ENCODE peak calls at places on chromosomes 1 and 21, in six cellular contexts. Z, H, I, S, B and E are unnamed samples.

GRCh38 chr1:168096296-168097165 is 40.2 kb downstream of the GPR161 start:
- DNase-seq in H (no peak), S (no peak), I (no peak), Z (no peak), B (no peak), E (no peak)

GRCh38 chr1:147534386-147534785 is 6.9 kb upstream of the BCL9 start:
- DNase-seq in B (no peak), I (no peak), Z (no peak), S (no peak), H (no peak), E (no peak)

GRCh38 chr1:61337037-61337436 is 254.7 kb downstream of the NFIA start:
- DNase-seq in B (peak; percentile 16), H (peak; percentile 41), Z (no peak), I (no peak), S (no peak), E (no peak)

GRCh38 chr1:56788588-56788987 is 30.6 kb downstream of the FYB2 start:
- DNase-seq in S (no peak), Z (no peak), H (no peak), I (no peak), B (peak; percentile 47), E (peak; percentile 87)

GRCh38 chr1:244394346-244394745 is 57.4 kb downstream of the ADSS2 start:
- DNase-seq in B (no peak), I (no peak), H (no peak), Z (no peak), S (no peak), E (no peak)

GRCh38 chr21:41885341-41886024 is 6.3 kb upstream of the PRDM15 start:
- DNase-seq in B (no peak), S (no peak), Z (no peak), H (no peak), I (no peak), E (no peak)

GRCh38 chr1:22824975-22825374 is 114.3 kb downstream of the EPHB2 start:
- DNase-seq in H (no peak), B (no peak), S (no peak), I (no peak), Z (no peak), E (no peak)

GRCh38 chr1:172269644-172270043 is 150.8 kb upstream of the C1orf105 start:
- DNase-seq in S (no peak), I (no peak), B (peak; percentile 54), Z (no peak), H (peak; percentile 50), E (no peak)

GRCh38 chr21:37202221-37202805 is 64.8 kb downstream of the VPS26C start:
- DNase-seq in B (no peak), S (no peak), H (no peak), I (no peak), Z (no peak), E (no peak)

GRCh38 chr1:94119796-94120590 is 955 bp downstream of the ABCA4 start:
- DNase-seq in S (no peak), B (peak; percentile 61), Z (no peak), I (no peak), H (no peak), E (no peak)

GRCh38 chr1:46535063-46535462 is 16.4 kb downstream of the KNCN start:
- DNase-seq in H (peak; percentile 57), Z (no peak), S (no peak), I (no peak), B (peak; percentile 18), E (peak; percentile 31)

GRCh38 chr1:41498809-41499208 is 14.3 kb upstream of the EDN2 start:
- DNase-seq in Z (peak; percentile 90), I (no peak), H (peak; percentile 48), B (peak; percentile 60), S (peak; percentile 51), E (no peak)

GRCh38 chr1:242197907-242198306 is 199.0 kb upstream of the MAP1LC3C start:
- DNase-seq in B (no peak), S (no peak), Z (no peak), I (no peak), H (no peak), E (no peak)

GRCh38 chr21:28608646-28609045 is 384.0 kb downstream of the LTN1 start:
- DNase-seq in S (no peak), H (no peak), B (no peak), Z (no peak), I (no peak), E (no peak)

GRCh38 chr1:198417041-198417440 is 123.4 kb downstream of the ATP6V1G3 start:
- DNase-seq in S (no peak), Z (no peak), H (no peak), I (no peak), B (peak; percentile 11), E (no peak)

GRCh38 chr1:91124989-91125417 is 103.2 kb upstream of the ZNF644 start:
- DNase-seq in I (no peak), B (no peak), Z (no peak), S (no peak), H (no peak), E (no peak)

GRCh38 chr21:45403133-45403824 is 1.7 kb upstream of the COL18A1 start:
- DNase-seq in B (no peak), Z (peak; percentile 58), H (no peak), S (peak; percentile 42), I (no peak), E (no peak)

GRCh38 chr1:150221552-150221951 is 14.4 kb downstream of the ANP32E start:
- DNase-seq in B (peak; percentile 50), H (peak; percentile 44), Z (no peak), S (no peak), I (no peak), E (no peak)

GRCh38 chr1:37392051-37392450 is 82.3 kb upstream of the ZC3H12A start:
- DNase-seq in B (no peak), Z (no peak), S (no peak), I (no peak), H (no peak), E (no peak)

GRCh38 chr1:57017717-57018116 is 51.9 kb upstream of the C8B start:
- DNase-seq in S (no peak), H (peak; percentile 2), I (no peak), Z (no peak), B (peak; percentile 13), E (no peak)

GRCh38 chr1:145981299-145981600 is 15.1 kb downstream of the TXNIP start:
- DNase-seq in H (no peak), I (no peak), B (no peak), Z (peak; percentile 60), S (no peak), E (no peak)

GRCh38 chr1:145978860-145979745 is 14.6 kb downstream of the POLR3GL start:
- DNase-seq in Z (peak; percentile 97), I (peak; percentile 72), S (peak; percentile 86), B (peak; percentile 100), H (peak; percentile 82), E (peak; percentile 96)

GRCh38 chr1:145977486-145978476 is 13.3 kb downstream of the POLR3GL start:
- DNase-seq in Z (peak; percentile 85), B (peak; percentile 89), H (peak; percentile 80), S (peak; percentile 75), I (peak; percentile 78), E (no peak)

GRCh38 chr1:145978477-145978859 is 14.0 kb downstream of the POLR3GL start:
- DNase-seq in S (no peak), H (no peak), B (no peak), Z (no peak), I (no peak), E (no peak)

DNA sequence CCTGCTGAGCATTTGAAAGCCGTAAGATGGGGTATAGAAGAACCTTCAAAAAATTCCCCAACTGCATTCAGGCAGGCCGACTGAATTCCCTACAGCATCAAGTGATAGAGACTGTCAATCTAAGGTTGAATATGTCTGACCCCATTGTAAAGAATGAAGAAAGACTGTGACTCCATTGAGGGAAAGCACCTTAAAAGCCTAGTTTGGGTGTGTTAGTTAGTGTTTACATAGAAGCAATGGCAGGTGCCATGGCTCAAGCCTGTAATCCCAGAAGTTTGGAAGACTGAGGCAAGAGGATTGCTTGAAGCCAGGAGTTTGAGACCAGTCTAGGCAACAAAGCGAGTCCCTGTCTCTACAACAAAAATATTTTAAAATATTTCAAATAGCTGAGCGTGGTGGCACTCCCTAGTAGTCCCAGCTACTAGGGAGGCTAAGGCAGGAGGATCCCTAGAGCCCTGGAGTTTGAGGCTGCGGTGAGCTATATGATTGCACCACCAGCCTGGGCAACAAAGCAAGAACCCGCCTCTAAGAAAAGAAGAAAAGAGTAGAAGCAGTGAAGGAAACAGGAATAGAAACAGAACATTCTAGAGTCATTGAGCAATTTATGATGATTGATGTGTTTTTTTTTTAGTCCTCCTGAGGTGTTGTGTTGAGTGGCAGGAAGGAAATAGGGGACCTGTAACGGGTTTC is 15.4 kb downstream of the POLR3GL start:
- DNase-seq in Z (no peak), B (peak; percentile 62), H (no peak), S (no peak), I (no peak), E (no peak)
- H3K4me3 ChIP-seq in Z (peak overlapping the region; percentile 10), B (no peak overlapping the region), H (no peak overlapping the region), S (peak overlapping the region; percentile 23), I (peak overlapping the region; percentile 17), E (no peak overlapping the region)

DNA sequence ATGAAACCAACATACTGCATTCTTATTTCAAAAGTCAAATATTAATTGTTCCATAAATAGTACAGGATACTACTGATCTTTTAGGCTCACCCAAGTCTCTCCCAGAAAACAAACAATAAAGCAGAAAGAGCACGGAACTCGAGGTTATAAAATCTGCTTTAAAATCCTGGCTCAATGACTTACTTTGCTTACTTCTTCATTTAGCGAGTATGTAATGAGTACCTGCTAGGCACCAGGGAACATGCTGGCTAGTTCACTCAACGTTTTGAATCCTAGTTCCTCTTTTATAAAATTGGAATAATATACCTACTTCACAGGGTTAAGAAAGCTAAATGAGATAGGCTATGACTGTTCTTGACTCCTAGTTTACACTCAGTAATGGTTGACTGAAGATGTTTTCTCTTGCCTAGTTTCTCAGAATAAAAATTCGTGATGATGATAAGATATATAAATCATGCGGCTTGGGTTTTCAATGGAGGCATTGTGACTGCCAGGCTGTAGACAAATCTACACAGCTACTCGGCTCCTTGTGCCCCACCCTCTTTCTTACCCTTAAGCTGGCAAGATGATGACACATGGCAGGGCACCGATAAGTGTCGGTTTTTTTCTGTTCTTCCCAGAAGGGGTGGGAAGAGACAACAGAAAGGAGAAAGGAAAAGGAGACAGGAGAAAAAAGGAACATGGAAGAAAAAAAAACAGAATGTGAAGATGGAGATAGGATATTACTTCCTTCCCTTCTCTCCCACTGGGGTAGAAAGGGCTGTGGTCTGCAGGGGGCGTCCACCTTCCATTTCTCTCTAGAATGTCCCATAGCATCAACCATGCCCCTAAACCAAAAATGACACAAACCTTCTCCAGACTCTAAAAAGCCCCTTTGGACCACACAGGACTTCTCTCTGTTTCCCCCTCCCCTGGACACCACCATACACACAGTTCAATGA is 507.1 kb downstream of the SMYD3 start:
- DNase-seq in I (no peak), S (no peak), Z (no peak), B (no peak), H (no peak), E (peak; percentile 89)
- TF ChIP-seq CTCF in I (no peak), S (no peak), Z (no peak), B (no peak), H (no peak), E (no peak)

GRCh38 chr1:3034728-3035610 is 13.7 kb downstream of the ACTRT2 start:
- DNase-seq in I (no peak), S (peak; percentile 54), B (no peak), H (no peak), Z (peak; percentile 74), E (no peak)
- H3K4me3 ChIP-seq in I (no peak overlapping the region), S (no peak overlapping the region), B (no peak overlapping the region), H (no peak overlapping the region), Z (no peak overlapping the region), E (no peak overlapping the region)

GRCh38 chr1:52553372-52554266 is 727 bp upstream of the TUT4 start:
- DNase-seq in B (peak; percentile 92), H (peak; percentile 84), S (peak; percentile 93), Z (peak; percentile 91), I (peak; percentile 91), E (no peak)
- TF ChIP-seq CTCF in B (no peak), H (no peak), S (no peak), Z (no peak), I (no peak), E (no peak)